ENCODE peak calls at places on chromosomes 5 and 9, in seven cellular contexts. K is GM12865; D is stimulated activated CD4-positive, alpha-beta T cell treated with anti-CD3 and anti-CD28 coated beads, Interleukin-4, amount 100 ng/mL, for 4 hours; V is MG63; Z is psoas muscle; R is AG20443; U is NT2/D1. F is an unnamed sample.

GRCh38 chr9:4980046-4980727 is 4.9 kb upstream of the JAK2 start:
- DNase-seq in Z (no peak), D (no peak), V (no peak), R (no peak), U (no peak), K (no peak), F (no peak)

GRCh38 chr9:135110416-135110815 is 22.9 kb downstream of the OLFM1 start:
- DNase-seq in V (no peak), R (no peak), U (no peak), Z (no peak), K (no peak), D (no peak), F (no peak)

GRCh38 chr5:78509884-78510769 is 138.4 kb downstream of the LHFPL2 start:
- DNase-seq in U (no peak), V (peak), Z (peak), D (peak), R (peak), K (peak), F (no peak)

GRCh38 chr5:143108498-143109128 is 294.9 kb downstream of the NR3C1 start:
- DNase-seq in D (no peak), U (no peak), Z (no peak), V (no peak), K (no peak), R (no peak), F (no peak)

GRCh38 chr9:114180701-114181582 is 25.6 kb downstream of the COL27A1 start:
- DNase-seq in D (no peak), K (no peak), R (peak), Z (no peak), U (no peak), V (no peak), F (peak)

GRCh38 chr9:38039090-38039906 is 29.7 kb downstream of the SHB start:
- DNase-seq in U (no peak), Z (peak), V (no peak), K (no peak), D (no peak), R (no peak), F (no peak)

GRCh38 chr5:133525048-133525447 is 87.3 kb downstream of the FSTL4 start:
- DNase-seq in R (no peak), K (no peak), D (no peak), Z (no peak), U (no peak), V (no peak), F (no peak)

GRCh38 chr5:145967296-145967695 is 30.9 kb downstream of the SH3RF2 start:
- DNase-seq in D (no peak), Z (no peak), K (no peak), U (no peak), R (no peak), V (no peak), F (no peak)

GRCh38 chr9:105296889-105297288 is 52.4 kb downstream of the SLC44A1 start:
- DNase-seq in V (peak), K (no peak), R (peak), U (peak), Z (no peak), D (no peak), F (peak)

F was measured in hepatic stellate cell.